ENCODE peak calls at places on chromosomes 5 and 9, in nine cellular contexts. R, Q, O, H, V, C, G, I and W are unnamed samples.

GRCh38 chr5:87113848-87114247 is 153.8 kb upstream of the RASA1 start:
- DNase-seq in R (no peak), Q (no peak), O (no peak), H (no peak), V (peak), C (no peak), G (peak), I (no peak), W (no peak)

GRCh38 chr9:131739192-131739961 is 499 bp downstream of the RAPGEF1 start:
- DNase-seq in R (no peak), Q (peak), O (peak), H (peak), V (no peak), C (peak), G (no peak), I (peak), W (peak)

GRCh38 chr9:22446950-22447606 is 454 bp downstream of the DMRTA1 start:
- DNase-seq in R (no peak), Q (peak), O (peak), H (peak), V (no peak), C (peak), G (peak), I (peak), W (peak)

GRCh38 chr9:32264171-32264862 is 120.1 kb upstream of the ACO1 start:
- DNase-seq in R (no peak), Q (no peak), O (no peak), H (peak), V (no peak), C (no peak), G (peak), I (no peak), W (no peak)

GRCh38 chr9:111095423-111095822 is 57.2 kb upstream of the LPAR1 start:
- DNase-seq in R (no peak), Q (no peak), O (no peak), H (no peak), V (no peak), C (no peak), G (peak), I (no peak), W (no peak)

GRCh38 chr9:113525831-113526230 is 62.3 kb downstream of the RGS3 start:
- DNase-seq in R (no peak), Q (no peak), O (no peak), H (peak), V (no peak), C (peak), G (no peak), I (peak), W (no peak)

GRCh38 chr9:113808391-113809191 is 67.5 kb upstream of the ZNF618 start:
- DNase-seq in R (no peak), Q (peak), O (no peak), H (no peak), V (peak), C (no peak), G (peak), I (no peak), W (no peak)

GRCh38 chr9:35002623-35003022 is 13.1 kb downstream of the DNAJB5 start:
- DNase-seq in R (no peak), Q (no peak), O (no peak), H (no peak), V (no peak), C (no peak), G (no peak), I (no peak), W (no peak)

GRCh38 chr5:74638776-74639537 is 1.6 kb downstream of the ENC1 start:
- DNase-seq in R (no peak), Q (no peak), O (no peak), H (no peak), V (peak), C (no peak), G (peak), I (no peak), W (no peak)

GRCh38 chr5:62149894-62150293 is 156.1 kb upstream of the KIF2A start:
- DNase-seq in R (no peak), Q (no peak), O (no peak), H (no peak), V (no peak), C (no peak), G (peak), I (no peak), W (no peak)

GRCh38 chr5:60779431-60779830 is 64.6 kb downstream of the ELOVL7 start:
- DNase-seq in R (no peak), Q (no peak), O (no peak), H (peak), V (no peak), C (no peak), G (no peak), I (no peak), W (no peak)

GRCh38 chr5:55159763-55160492 is at the start of gene GPX8:
- DNase-seq in R (no peak), Q (no peak), O (no peak), H (peak), V (peak), C (no peak), G (peak), I (no peak), W (no peak)

GRCh38 chr9:90141723-90142122 is 500.9 kb downstream of the DIRAS2 start:
- DNase-seq in R (no peak), Q (no peak), O (no peak), H (peak), V (no peak), C (no peak), G (peak), I (no peak), W (no peak)

GRCh38 chr9:101268426-101268825 is 116.4 kb downstream of the BAAT start:
- DNase-seq in R (no peak), Q (no peak), O (no peak), H (no peak), V (no peak), C (no peak), G (no peak), I (no peak), W (no peak)

GRCh38 chr9:101270325-101270701 is 114.5 kb downstream of the BAAT start:
- DNase-seq in R (no peak), Q (no peak), O (no peak), H (no peak), V (no peak), C (no peak), G (no peak), I (no peak), W (no peak)

GRCh38 chr9:101264727-101265126 is 120.1 kb downstream of the BAAT start:
- DNase-seq in R (no peak), Q (no peak), O (no peak), H (no peak), V (no peak), C (no peak), G (no peak), I (no peak), W (no peak)

GRCh38 chr9:101271102-101271501 is 113.7 kb downstream of the BAAT start:
- DNase-seq in R (no peak), Q (no peak), O (no peak), H (no peak), V (no peak), C (no peak), G (no peak), I (no peak), W (no peak)

GRCh38 chr9:101269596-101270324 is 115.0 kb downstream of the BAAT start:
- DNase-seq in R (no peak), Q (no peak), O (no peak), H (peak), V (no peak), C (no peak), G (no peak), I (no peak), W (no peak)
- H3K4me3 ChIP-seq in R (no peak), Q (no peak), O (peak), H (no peak), V (no peak), C (no peak), G (no peak), I (no peak), W (no peak)

GRCh38 chr5:6557807-6558575 is 74.9 kb downstream of the NSUN2 start:
- DNase-seq in R (no peak), Q (peak), O (no peak), H (no peak), V (no peak), C (no peak), G (no peak), I (no peak), W (no peak)
- H3K4me3 ChIP-seq in R (no peak), Q (no peak), O (no peak), H (no peak), V (no peak), C (no peak), G (no peak), I (no peak), W (no peak)

DNA sequence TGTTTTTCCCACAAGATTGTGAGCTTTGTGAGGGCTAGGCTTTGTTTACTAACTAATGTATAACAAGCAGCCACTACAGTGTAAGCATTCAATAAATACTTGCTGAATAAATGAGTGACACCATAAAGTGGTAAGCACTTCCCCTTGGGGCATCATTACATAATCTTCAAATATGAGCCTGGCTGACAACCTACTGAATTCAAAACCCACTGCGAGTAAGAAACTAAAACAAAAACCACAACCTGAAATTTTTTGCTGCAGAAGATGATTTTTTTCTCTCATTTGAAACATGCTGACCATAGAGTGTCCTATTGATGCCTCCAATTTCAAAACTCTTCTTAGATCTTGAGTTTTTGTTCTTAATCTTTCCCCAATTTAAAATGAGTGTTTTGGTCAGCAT is 331.3 kb upstream of the CCNG1 start:
- DNase-seq in R (no peak), Q (no peak), O (no peak), H (no peak), V (no peak), C (no peak), G (no peak), I (no peak), W (no peak)
- H3K4me3 ChIP-seq in R (no peak), Q (no peak), O (no peak), H (no peak), V (no peak), C (no peak), G (no peak), I (no peak), W (no peak)

DNA sequence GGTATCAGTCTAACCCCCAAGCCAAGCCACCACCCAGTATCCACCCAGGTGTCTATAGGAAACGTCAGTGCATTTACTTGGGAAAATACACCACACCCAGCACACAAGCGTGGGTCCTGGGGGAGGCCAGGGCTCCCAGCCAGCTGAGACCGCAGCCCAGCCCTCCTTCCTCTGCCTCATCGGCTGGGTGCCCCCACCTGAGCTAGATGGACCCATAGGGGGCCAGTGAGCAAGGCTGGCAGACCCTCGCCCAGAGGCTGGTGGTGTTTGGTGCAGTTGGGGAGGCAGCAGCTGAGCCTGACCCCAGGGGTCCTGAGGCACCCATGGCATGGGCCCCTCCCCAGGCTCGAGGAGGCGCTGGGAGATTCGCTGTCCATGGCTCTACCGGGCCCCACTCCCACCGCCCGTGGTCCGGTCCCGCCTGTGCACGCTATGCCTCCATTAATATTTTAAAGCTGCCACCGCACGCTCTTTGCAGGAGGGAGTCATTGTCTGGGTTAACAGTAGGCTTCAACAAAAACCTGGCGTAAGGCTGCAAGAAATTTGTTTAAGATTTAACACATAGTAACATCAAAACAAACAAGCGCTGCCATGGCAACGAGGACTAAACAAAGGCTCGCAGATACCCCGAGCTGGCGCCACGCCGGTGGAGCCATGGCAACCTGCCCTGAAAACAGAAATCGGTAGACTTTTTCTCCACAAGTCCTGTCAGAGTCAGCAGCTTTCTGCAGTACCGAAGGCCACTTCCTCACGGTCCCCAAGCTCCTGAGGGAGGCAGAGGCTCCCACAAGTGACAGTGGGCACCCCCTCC is 20.6 kb downstream of the TPPP start:
- DNase-seq in R (no peak), Q (peak), O (peak), H (peak), V (peak), C (peak), G (peak), I (peak), W (peak)
- H3K4me3 ChIP-seq in R (no peak), Q (no peak), O (peak), H (no peak), V (no peak), C (peak), G (no peak), I (no peak), W (no peak)

GRCh38 chr5:135486679-135487395 is 34.7 kb upstream of the TIFAB start:
- DNase-seq in R (no peak), Q (no peak), O (no peak), H (no peak), V (no peak), C (no peak), G (no peak), I (peak), W (no peak)

GRCh38 chr5:135490245-135491037 is 38.3 kb upstream of the TIFAB start:
- DNase-seq in R (no peak), Q (no peak), O (no peak), H (peak), V (no peak), C (no peak), G (peak), I (no peak), W (no peak)

GRCh38 chr5:135489466-135490244 is 37.5 kb upstream of the TIFAB start:
- DNase-seq in R (no peak), Q (no peak), O (no peak), H (peak), V (no peak), C (no peak), G (no peak), I (no peak), W (no peak)

GRCh38 chr5:135487839-135488514 is 35.8 kb upstream of the TIFAB start:
- DNase-seq in R (no peak), Q (no peak), O (no peak), H (peak), V (no peak), C (no peak), G (no peak), I (no peak), W (no peak)

GRCh38 chr5:135488727-135489465 is 36.7 kb upstream of the TIFAB start:
- DNase-seq in R (no peak), Q (no peak), O (peak), H (peak), V (peak), C (no peak), G (peak), I (peak), W (peak)
- H3K4me3 ChIP-seq in R (peak), Q (no peak), O (peak), H (peak), V (peak), C (peak), G (peak), I (peak), W (peak)

GRCh38 chr5:154858972-154859950 is 834 bp downstream of the CNOT8 start:
- DNase-seq in R (no peak), Q (no peak), O (no peak), H (no peak), V (no peak), C (no peak), G (peak), I (no peak), W (no peak)

GRCh38 chr5:154860765-154861164 is 2.3 kb downstream of the CNOT8 start:
- DNase-seq in R (no peak), Q (no peak), O (no peak), H (no peak), V (no peak), C (no peak), G (no peak), I (no peak), W (no peak)

GRCh38 chr5:154861946-154862345 is 3.5 kb downstream of the CNOT8 start:
- DNase-seq in R (no peak), Q (no peak), O (no peak), H (no peak), V (no peak), C (no peak), G (no peak), I (no peak), W (no peak)

GRCh38 chr5:154858251-154858971 is at the start of gene CNOT8:
- DNase-seq in R (peak), Q (peak), O (peak), H (peak), V (peak), C (peak), G (peak), I (peak), W (peak)

GRCh38 chr5:154860123-154860522 is 1.7 kb downstream of the CNOT8 start:
- DNase-seq in R (no peak), Q (peak), O (no peak), H (peak), V (no peak), C (no peak), G (peak), I (no peak), W (no peak)
- H3K4me3 ChIP-seq in R (peak), Q (peak), O (peak), H (peak), V (peak), C (peak), G (peak), I (peak), W (peak)